ENCODE peak calls at places on chromosome 4, in four cellular contexts. One of them, this sample, is unnamed.

GRCh38 chr4:61666248-61666647 is 466.1 kb downstream of the ADGRL3 start:
- DNase-seq in fibroblast of the aortic adventitia: no peak
- DNase-seq in brain microvascular endothelial cell: no peak
- DNase-seq in AG09309: no peak
- DNase-seq in this sample: no peak

GRCh38 chr4:55393461-55394320 is 2.1 kb upstream of the TMEM165 start:
- DNase-seq in fibroblast of the aortic adventitia: peak
- DNase-seq in brain microvascular endothelial cell: no peak
- DNase-seq in AG09309: no peak
- DNase-seq in this sample: no peak

GRCh38 chr4:123256901-123257300 is 139.7 kb upstream of the SPRY1 start:
- DNase-seq in fibroblast of the aortic adventitia: peak
- DNase-seq in brain microvascular endothelial cell: no peak
- DNase-seq in AG09309: no peak
- DNase-seq in this sample: no peak

GRCh38 chr4:38105475-38105874 is 145.3 kb downstream of the PTTG2 start:
- DNase-seq in fibroblast of the aortic adventitia: no peak
- DNase-seq in brain microvascular endothelial cell: no peak
- DNase-seq in AG09309: no peak
- DNase-seq in this sample: no peak

GRCh38 chr4:74654230-74654681 is 140.1 kb downstream of the BTC start:
- DNase-seq in fibroblast of the aortic adventitia: no peak
- DNase-seq in brain microvascular endothelial cell: peak
- DNase-seq in AG09309: no peak
- DNase-seq in this sample: no peak

GRCh38 chr4:118865091-118865708 is 23.5 kb upstream of the SYNPO2 start:
- DNase-seq in fibroblast of the aortic adventitia: peak
- DNase-seq in brain microvascular endothelial cell: peak
- DNase-seq in AG09309: no peak
- DNase-seq in this sample: peak

GRCh38 chr4:62709618-62710252 is 1509.6 kb downstream of the ADGRL3 start:
- DNase-seq in fibroblast of the aortic adventitia: peak
- DNase-seq in brain microvascular endothelial cell: peak
- DNase-seq in AG09309: no peak
- DNase-seq in this sample: no peak

GRCh38 chr4:7901274-7901845 is 38.3 kb downstream of the AFAP1 start:
- DNase-seq in fibroblast of the aortic adventitia: no peak
- DNase-seq in brain microvascular endothelial cell: no peak
- DNase-seq in AG09309: no peak
- DNase-seq in this sample: no peak

GRCh38 chr4:109411964-109412363 is 21.7 kb upstream of the SEC24B start:
- DNase-seq in fibroblast of the aortic adventitia: no peak
- DNase-seq in brain microvascular endothelial cell: no peak
- DNase-seq in AG09309: no peak
- DNase-seq in this sample: no peak

DNA sequence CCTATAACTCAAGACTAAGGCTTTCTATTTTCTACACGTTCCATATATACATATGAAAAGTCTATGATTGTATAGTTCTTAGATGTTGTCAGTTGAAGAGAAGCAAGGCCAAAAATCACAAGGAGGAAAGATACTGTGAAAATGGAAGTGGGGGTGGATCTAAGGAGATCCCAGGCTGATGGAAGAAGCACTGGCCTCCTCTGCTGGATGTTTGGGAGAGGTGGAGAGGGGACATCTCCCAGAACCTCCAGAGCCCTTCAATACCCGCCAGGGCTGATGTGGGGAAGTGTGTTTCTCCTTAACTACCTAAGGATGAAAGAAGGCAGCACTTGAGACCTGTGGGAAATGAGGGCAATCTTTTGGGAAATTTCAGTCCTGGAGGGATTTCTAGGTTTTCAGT is 67.4 kb downstream of the RASGEF1B start:
- DNase-seq in fibroblast of the aortic adventitia: no peak
- DNase-seq in brain microvascular endothelial cell: no peak
- DNase-seq in AG09309: no peak
- DNase-seq in this sample: no peak
- TF ChIP-seq CTCF in fibroblast of the aortic adventitia: no peak
- TF ChIP-seq CTCF in brain microvascular endothelial cell: peak
- TF ChIP-seq CTCF in AG09309: peak
- TF ChIP-seq CTCF in this sample: no peak

GRCh38 chr4:151401739-151402138 is 7.2 kb upstream of the FHIP1A start:
- DNase-seq in fibroblast of the aortic adventitia: no peak
- DNase-seq in brain microvascular endothelial cell: no peak
- DNase-seq in AG09309: no peak
- DNase-seq in this sample: no peak

GRCh38 chr4:151402150-151402865 is 6.7 kb upstream of the FHIP1A start:
- DNase-seq in fibroblast of the aortic adventitia: no peak
- DNase-seq in brain microvascular endothelial cell: no peak
- DNase-seq in AG09309: no peak
- DNase-seq in this sample: no peak

GRCh38 chr4:151395873-151396272 is 13.1 kb upstream of the FHIP1A start:
- DNase-seq in fibroblast of the aortic adventitia: no peak
- DNase-seq in brain microvascular endothelial cell: no peak
- DNase-seq in AG09309: no peak
- DNase-seq in this sample: no peak

GRCh38 chr4:151403656-151404055 is 5.3 kb upstream of the FHIP1A start:
- DNase-seq in fibroblast of the aortic adventitia: no peak
- DNase-seq in brain microvascular endothelial cell: no peak
- DNase-seq in AG09309: no peak
- DNase-seq in this sample: no peak

GRCh38 chr4:151400343-151400742 is 8.6 kb upstream of the FHIP1A start:
- DNase-seq in fibroblast of the aortic adventitia: no peak
- DNase-seq in brain microvascular endothelial cell: no peak
- DNase-seq in AG09309: no peak
- DNase-seq in this sample: no peak
- H3K4me3 ChIP-seq in fibroblast of the aortic adventitia: no peak
- H3K4me3 ChIP-seq in brain microvascular endothelial cell: no peak
- H3K4me3 ChIP-seq in AG09309: no peak
- H3K4me3 ChIP-seq in this sample: no peak

GRCh38 chr4:154344686-154345085 is 146.9 kb downstream of the DCHS2 start:
- DNase-seq in fibroblast of the aortic adventitia: no peak
- DNase-seq in brain microvascular endothelial cell: no peak
- DNase-seq in AG09309: no peak
- DNase-seq in this sample: no peak
- TF ChIP-seq CTCF in fibroblast of the aortic adventitia: no peak
- TF ChIP-seq CTCF in brain microvascular endothelial cell: no peak
- TF ChIP-seq CTCF in AG09309: no peak
- TF ChIP-seq CTCF in this sample: no peak

DNA sequence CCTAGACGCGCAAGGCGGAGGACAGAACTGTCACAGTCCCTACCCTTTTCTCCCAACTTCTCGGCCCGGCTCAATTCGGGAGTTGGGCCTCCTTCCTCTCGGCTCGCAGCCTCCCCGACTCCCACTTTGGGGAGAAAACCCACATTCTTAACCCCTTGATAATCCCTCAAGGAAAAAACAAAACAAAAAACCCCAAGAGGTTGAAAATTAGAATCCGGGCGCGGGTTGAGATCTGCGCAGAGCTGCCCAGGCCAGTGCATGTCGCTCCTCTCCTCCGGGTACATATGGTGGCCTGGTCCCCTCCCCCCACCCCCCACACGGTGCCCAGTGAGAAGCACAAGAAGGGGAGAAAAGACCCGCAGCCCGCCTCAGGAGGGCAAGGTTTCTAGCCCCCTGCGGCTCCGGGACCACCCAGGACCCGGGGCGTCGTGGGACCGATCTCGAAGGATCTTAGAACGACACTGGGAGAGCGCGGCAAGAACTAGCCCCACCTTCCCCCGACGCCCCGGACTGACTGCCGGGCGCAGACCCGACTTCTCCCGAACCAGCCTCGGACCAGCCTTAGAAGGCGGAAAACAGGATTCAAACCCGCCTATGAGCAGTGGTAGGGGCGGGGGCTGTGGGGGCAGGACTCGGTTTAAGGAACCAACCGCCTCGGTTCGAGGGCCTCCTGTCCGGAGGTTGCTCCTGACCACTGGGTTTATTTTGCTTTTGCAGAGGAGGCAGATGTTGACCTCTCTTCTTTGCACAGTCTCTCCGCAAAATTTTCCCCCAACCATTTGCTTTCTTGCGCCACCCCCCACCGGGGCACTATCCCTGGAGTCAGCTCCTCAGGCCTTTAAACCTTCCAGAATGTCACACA is 2.5 kb upstream of the PDGFRA start:
- DNase-seq in fibroblast of the aortic adventitia: peak
- DNase-seq in brain microvascular endothelial cell: peak
- DNase-seq in AG09309: peak
- DNase-seq in this sample: no peak
- H3K4me3 ChIP-seq in fibroblast of the aortic adventitia: peak
- H3K4me3 ChIP-seq in brain microvascular endothelial cell: peak
- H3K4me3 ChIP-seq in AG09309: peak
- H3K4me3 ChIP-seq in this sample: no peak

GRCh38 chr4:48931459-48931858 is 24.9 kb upstream of the OCIAD2 start:
- DNase-seq in fibroblast of the aortic adventitia: no peak
- DNase-seq in brain microvascular endothelial cell: no peak
- DNase-seq in AG09309: no peak
- DNase-seq in this sample: no peak

GRCh38 chr4:48938831-48939230 is 32.3 kb upstream of the OCIAD2 start:
- DNase-seq in fibroblast of the aortic adventitia: no peak
- DNase-seq in brain microvascular endothelial cell: no peak
- DNase-seq in AG09309: no peak
- DNase-seq in this sample: no peak

GRCh38 chr4:48939785-48940184 is 33.2 kb upstream of the OCIAD2 start:
- DNase-seq in fibroblast of the aortic adventitia: peak
- DNase-seq in brain microvascular endothelial cell: peak
- DNase-seq in AG09309: peak
- DNase-seq in this sample: no peak

DNA sequence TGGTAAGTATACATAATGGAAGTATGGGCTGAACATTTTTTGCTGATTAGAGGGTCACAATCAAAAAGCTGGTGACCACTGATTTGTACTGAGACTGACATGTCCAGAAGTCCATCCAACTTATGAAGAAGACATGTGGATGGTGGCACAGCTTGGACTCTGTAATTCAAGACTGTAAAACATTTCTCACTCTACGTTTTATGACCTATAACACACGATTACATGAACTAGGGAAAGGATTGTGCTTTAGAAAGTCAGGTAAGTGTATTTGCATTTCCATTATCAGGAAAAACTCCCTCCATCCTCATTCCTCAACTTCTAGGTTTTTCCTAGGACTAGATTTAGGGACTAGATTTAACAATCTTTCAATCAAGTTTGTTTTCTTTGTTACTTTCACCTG is 30.5 kb upstream of the OCIAD2 start:
- DNase-seq in fibroblast of the aortic adventitia: no peak
- DNase-seq in brain microvascular endothelial cell: no peak
- DNase-seq in AG09309: no peak
- DNase-seq in this sample: no peak
- TF ChIP-seq CTCF in fibroblast of the aortic adventitia: no peak
- TF ChIP-seq CTCF in brain microvascular endothelial cell: no peak
- TF ChIP-seq CTCF in AG09309: no peak
- TF ChIP-seq CTCF in this sample: no peak

GRCh38 chr4:5957091-5957490 is 61.1 kb downstream of the C4orf50 start:
- DNase-seq in fibroblast of the aortic adventitia: no peak
- DNase-seq in brain microvascular endothelial cell: no peak
- DNase-seq in AG09309: no peak
- DNase-seq in this sample: no peak
- H3K4me3 ChIP-seq in fibroblast of the aortic adventitia: no peak
- H3K4me3 ChIP-seq in brain microvascular endothelial cell: no peak
- H3K4me3 ChIP-seq in AG09309: no peak
- H3K4me3 ChIP-seq in this sample: no peak

DNA sequence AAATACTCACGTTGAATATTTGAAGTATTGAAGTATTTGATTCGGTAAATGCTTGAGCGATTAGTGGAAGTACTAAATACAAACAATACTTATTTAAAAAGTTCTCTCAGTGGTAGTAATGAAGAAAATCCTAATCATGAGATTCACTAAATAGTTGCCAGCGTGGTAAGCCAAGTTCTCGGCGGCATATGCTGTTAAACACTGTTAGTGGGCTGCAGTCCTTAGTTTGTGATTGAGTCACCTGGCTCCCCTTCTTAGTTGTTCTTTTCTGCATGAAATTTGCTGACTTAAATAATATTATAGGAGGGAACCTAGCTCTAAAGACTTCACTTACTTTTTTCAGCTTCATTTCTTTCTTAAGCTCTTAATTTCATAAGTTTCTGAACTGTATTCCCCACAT is 51.4 kb downstream of the STIM2 start:
- DNase-seq in fibroblast of the aortic adventitia: no peak
- DNase-seq in brain microvascular endothelial cell: no peak
- DNase-seq in AG09309: no peak
- DNase-seq in this sample: no peak
- TF ChIP-seq CTCF in fibroblast of the aortic adventitia: no peak
- TF ChIP-seq CTCF in brain microvascular endothelial cell: no peak
- TF ChIP-seq CTCF in AG09309: no peak
- TF ChIP-seq CTCF in this sample: no peak

DNA sequence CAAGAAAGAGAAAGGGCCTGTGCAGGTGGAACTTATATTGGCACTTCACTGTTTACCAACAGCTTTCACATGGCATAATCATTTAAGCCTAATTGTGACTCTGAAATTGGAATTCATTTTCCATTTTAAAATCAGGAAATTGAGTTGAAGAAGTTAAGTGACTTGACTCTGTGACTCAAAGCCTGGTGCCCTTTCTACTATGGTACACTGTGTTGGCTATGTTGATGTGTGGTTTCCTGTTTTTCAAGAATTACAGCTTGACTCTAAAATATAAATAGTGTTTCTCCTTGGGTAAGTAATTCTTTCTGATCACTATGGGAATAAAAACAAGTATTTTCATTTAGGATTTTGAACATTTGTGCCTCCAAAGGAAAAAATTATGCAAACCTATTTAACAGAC is 4.3 kb downstream of the AFF1 start:
- DNase-seq in fibroblast of the aortic adventitia: no peak
- DNase-seq in brain microvascular endothelial cell: no peak
- DNase-seq in AG09309: no peak
- DNase-seq in this sample: peak
- H3K4me3 ChIP-seq in fibroblast of the aortic adventitia: no peak
- H3K4me3 ChIP-seq in brain microvascular endothelial cell: no peak
- H3K4me3 ChIP-seq in AG09309: no peak
- H3K4me3 ChIP-seq in this sample: no peak

GRCh38 chr4:156983366-156983765 is 11.8 kb upstream of the PDGFC start:
- DNase-seq in fibroblast of the aortic adventitia: peak
- DNase-seq in brain microvascular endothelial cell: no peak
- DNase-seq in AG09309: no peak
- DNase-seq in this sample: no peak
- TF ChIP-seq CTCF in fibroblast of the aortic adventitia: peak
- TF ChIP-seq CTCF in brain microvascular endothelial cell: peak
- TF ChIP-seq CTCF in AG09309: peak
- TF ChIP-seq CTCF in this sample: no peak

This sample was measured in DND-41.